ENCODE peak calls at places on chromosomes 6 and 20, in five cellular contexts. Q, D, M, Z and O are unnamed samples. For H3K4me1, the result is how much of the 10 kb centered on the place peaks cover.

GRCh38 chr6:134247271-134247833 is 70.6 kb downstream of the SGK1 start:
- DNase-seq in Q (peak), M (no peak), Z (no peak), D (no peak), O (no peak)

GRCh38 chr20:43916073-43916874 is 1.6 kb downstream of the TOX2 start:
- DNase-seq in Q (no peak), Z (no peak), M (no peak), D (peak), O (no peak)

GRCh38 chr20:45576995-45577394 is 2.1 kb downstream of the WFDC8 start:
- DNase-seq in D (no peak), Z (no peak), Q (no peak), M (peak), O (no peak)

GRCh38 chr6:13457577-13457976 is 29.8 kb downstream of the GFOD1 start:
- DNase-seq in Z (no peak), Q (no peak), D (no peak), M (no peak), O (no peak)

GRCh38 chr20:33566781-33567603 is 77.1 kb downstream of the CBFA2T2 start:
- DNase-seq in Z (no peak), D (no peak), Q (no peak), M (no peak), O (no peak)

GRCh38 chr6:10391299-10391630 is 23.6 kb downstream of the TFAP2A start:
- DNase-seq in Q (no peak), D (no peak), M (no peak), Z (no peak), O (no peak)

GRCh38 chr20:2740702-2741101 is 48.1 kb downstream of the EBF4 start:
- DNase-seq in D (no peak), Q (no peak), M (no peak), Z (no peak), O (no peak)

GRCh38 chr20:31569163-31570020 is 35.7 kb upstream of the ID1 start:
- DNase-seq in Z (no peak), D (peak), Q (no peak), M (peak), O (peak)

GRCh38 chr20:61422636-61423425 is 170.8 kb downstream of the CDH4 start:
- DNase-seq in M (no peak), D (no peak), Q (no peak), Z (no peak), O (no peak)

GRCh38 chr20:3801846-3802245 is 5.7 kb downstream of the CDC25B start:
- DNase-seq in D (no peak), Q (no peak), Z (no peak), M (no peak), O (no peak)

GRCh38 chr6:145112711-145113148 is 622.6 kb downstream of the EPM2A start:
- DNase-seq in D (no peak), M (no peak), Q (no peak), Z (no peak), O (no peak)

GRCh38 chr20:48143435-48144081 is 358.3 kb upstream of the SULF2 start:
- DNase-seq in D (no peak), Z (no peak), M (no peak), Q (no peak), O (no peak)

GRCh38 chr20:45946149-45946970 is 11.9 kb downstream of the PCIF1 start:
- DNase-seq in Q (no peak), D (no peak), Z (no peak), M (peak), O (no peak)

GRCh38 chr6:105483492-105483891 is 80.6 kb upstream of the PREP start:
- DNase-seq in Q (no peak), D (no peak), M (no peak), Z (no peak), O (no peak)

GRCh38 chr6:107491059-107491609 is 1.2 kb downstream of the SOBP start:
- DNase-seq in Z (no peak), Q (no peak), M (peak), D (peak), O (no peak)

GRCh38 chr20:57386762-57387161 is 4.4 kb upstream of the RBM38 start:
- DNase-seq in D (no peak), M (no peak), Z (no peak), Q (no peak), O (no peak)

GRCh38 chr20:2767768-2768631 is 32.4 kb downstream of the CPXM1 start:
- DNase-seq in Z (no peak), Q (no peak), M (no peak), D (peak), O (no peak)

GRCh38 chr6:105364243-105364642 is 38.6 kb downstream of the PREP start:
- DNase-seq in D (peak), Z (no peak), M (no peak), Q (no peak), O (no peak)

GRCh38 chr6:71139249-71139648 is 149.4 kb upstream of the OGFRL1 start:
- DNase-seq in M (no peak), Q (no peak), Z (no peak), D (no peak), O (no peak)

GRCh38 chr20:46903937-46904336 is 9.3 kb downstream of the EYA2 start:
- DNase-seq in D (no peak), Z (no peak), Q (no peak), M (no peak), O (no peak)

GRCh38 chr6:121033091-121033490 is 301.2 kb downstream of the TBC1D32 start:
- DNase-seq in Q (no peak), Z (no peak), M (no peak), D (no peak), O (no peak)

GRCh38 chr6:131819507-131820228 is 11.8 kb downstream of the ENPP1 start:
- DNase-seq in D (no peak), Z (no peak), Q (no peak), M (peak), O (no peak)

GRCh38 chr20:43749734-43750294 is 23.0 kb upstream of the GTSF1L start:
- DNase-seq in Z (peak), Q (peak), M (peak), D (peak), O (peak)

GRCh38 chr6:119308994-119309657 is 40.4 kb downstream of the MAN1A1 start:
- DNase-seq in D (no peak), M (peak), Z (no peak), Q (no peak), O (no peak)

GRCh38 chr6:30612213-30612612 is 4.8 kb downstream of the PPP1R10 start:
- DNase-seq in M (no peak), D (no peak), Q (no peak), Z (no peak), O (no peak)

GRCh38 chr6:47737406-47737805 is 39.0 kb downstream of the ADGRF4 start:
- DNase-seq in Z (no peak), M (no peak), D (no peak), Q (no peak), O (no peak)
- H3K4me1 ChIP-seq in Z (under half), M (under half), D (under half), Q (under half), O (under half)

DNA sequence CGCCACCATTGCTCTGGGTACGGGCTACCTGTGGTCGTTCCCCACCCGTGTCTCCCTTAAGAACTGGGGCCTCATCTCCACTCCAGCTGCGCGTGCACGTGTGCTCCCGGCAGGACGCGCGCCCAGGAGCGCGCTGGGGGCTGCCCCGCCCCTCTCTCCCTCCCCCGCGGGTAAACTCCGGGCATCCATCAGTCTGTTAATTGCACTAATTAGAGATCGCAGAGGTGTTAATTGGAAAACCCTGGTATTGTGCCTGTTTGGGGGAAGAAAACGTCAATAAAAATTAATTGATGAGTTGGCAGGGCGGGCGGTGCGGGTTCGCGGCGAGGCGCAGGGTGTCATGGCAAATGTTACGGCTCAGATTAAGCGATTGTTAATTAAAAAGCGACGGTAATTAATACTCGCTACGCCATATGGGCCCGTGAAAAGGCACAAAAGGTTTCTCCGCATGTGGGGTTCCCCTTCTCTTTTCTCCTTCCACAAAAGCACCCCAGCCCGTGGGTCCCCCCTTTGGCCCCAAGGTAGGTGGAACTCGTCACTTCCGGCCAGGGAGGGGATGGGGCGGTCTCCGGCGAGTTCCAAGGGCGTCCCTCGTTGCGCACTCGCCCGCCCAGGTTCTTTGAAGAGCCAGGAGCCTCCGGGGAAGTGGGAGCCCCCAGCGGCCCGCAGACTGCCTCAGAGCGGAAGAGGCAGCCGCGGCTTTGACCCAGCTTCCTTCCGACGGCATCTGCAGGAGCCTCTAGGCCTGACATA is 14.4 kb downstream of the FOXP4 start:
- DNase-seq in Z (no peak), Q (no peak), D (no peak), M (no peak), O (no peak)
- TF ChIP-seq POLR2AphosphoS5 in Z (no peak), Q (no peak), D (no peak), M (no peak), O (no peak)

GRCh38 chr20:54064939-54065338 is 5.5 kb downstream of the BCAS1 start:
- DNase-seq in D (no peak), Z (no peak), M (no peak), Q (no peak), O (no peak)
- TF ChIP-seq ZBTB33 in D (no peak), Z (no peak), M (no peak), Q (no peak), O (no peak)

GRCh38 chr20:10447028-10447427 is 11.9 kb downstream of the SLX4IP start:
- DNase-seq in Q (peak), M (peak), D (peak), Z (peak), O (peak)

GRCh38 chr20:10445758-10446157 is 10.7 kb downstream of the SLX4IP start:
- DNase-seq in Z (no peak), Q (no peak), D (no peak), M (no peak), O (no peak)

GRCh38 chr20:10448270-10449156 is 13.4 kb downstream of the SLX4IP start:
- DNase-seq in Z (no peak), D (no peak), Q (no peak), M (no peak), O (no peak)

GRCh38 chr20:10453241-10453640 is 18.1 kb downstream of the SLX4IP start:
- DNase-seq in M (no peak), Z (no peak), Q (peak), D (no peak), O (no peak)

GRCh38 chr20:10449270-10449669 is 14.2 kb downstream of the SLX4IP start:
- DNase-seq in Z (no peak), D (no peak), M (no peak), Q (no peak), O (no peak)
- H3K4me1 ChIP-seq in Z (half or more), D (under half), M (under half), Q (under half), O (under half)

DNA sequence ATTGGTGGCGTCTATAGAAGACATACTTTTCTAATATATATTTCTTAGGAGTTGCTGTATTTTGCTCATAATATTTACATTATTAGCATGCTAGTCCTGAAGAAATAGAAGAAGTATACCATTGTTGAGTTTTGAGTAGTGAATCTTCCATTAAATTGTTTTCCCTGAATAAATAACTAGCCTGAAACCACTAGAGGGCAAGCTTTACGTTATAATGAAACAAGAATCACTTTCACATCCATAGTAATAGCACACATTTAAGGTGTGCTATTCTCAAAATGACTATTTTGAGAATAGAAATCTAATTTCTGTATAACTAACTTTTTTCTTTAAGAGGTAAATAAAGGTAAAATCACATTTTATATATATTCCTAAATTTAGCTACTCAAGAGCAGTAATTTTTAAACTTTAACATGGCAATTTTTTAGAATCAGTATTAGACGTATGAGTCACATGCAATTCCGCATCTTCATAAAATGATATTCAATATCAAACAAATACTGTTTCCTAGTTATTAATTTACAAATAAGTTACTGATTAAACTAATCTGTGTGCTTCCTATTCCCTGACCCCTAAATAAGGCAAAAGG is 213.2 kb upstream of the MANEA start:
- DNase-seq in Z (peak), M (peak), Q (no peak), D (peak), O (peak)
- TF ChIP-seq POLR2AphosphoS5 in Z (no peak), M (no peak), Q (no peak), D (no peak), O (no peak)

GRCh38 chr6:110690106-110690654 is 125.1 kb downstream of the CDK19 start:
- DNase-seq in Q (no peak), M (no peak), D (no peak), Z (no peak), O (no peak)

GRCh38 chr6:110688661-110689268 is 126.5 kb downstream of the CDK19 start:
- DNase-seq in Z (no peak), Q (no peak), D (no peak), M (no peak), O (no peak)

GRCh38 chr6:110690916-110691315 is 124.4 kb downstream of the CDK19 start:
- DNase-seq in D (no peak), Z (no peak), Q (no peak), M (no peak), O (no peak)

GRCh38 chr6:110687326-110687725 is 127.9 kb downstream of the CDK19 start:
- DNase-seq in D (no peak), Z (no peak), M (no peak), Q (no peak), O (no peak)

GRCh38 chr6:110689275-110689935 is 125.9 kb downstream of the CDK19 start:
- DNase-seq in Q (no peak), M (no peak), Z (no peak), D (no peak), O (no peak)
- TF ChIP-seq ZBTB33 in Q (no peak), M (no peak), Z (no peak), D (no peak), O (no peak)

GRCh38 chr20:63086421-63087235 is 79.9 kb upstream of the BHLHE23 start:
- DNase-seq in M (no peak), Z (no peak), Q (no peak), D (no peak), O (no peak)
- H3K4me1 ChIP-seq in M (under half), Z (under half), Q (under half), D (under half), O (under half)